ENCODE peak calls at places on chromosomes 3 and 15, in five cellular contexts. U, Y, B, O and X are unnamed samples.

GRCh38 chr3:53803124-53803815 is 42.9 kb downstream of the CHDH start:
- DNase-seq in U (no peak), Y (no peak), B (no peak), O (no peak), X (no peak)

GRCh38 chr15:63349621-63350020 is 32.0 kb downstream of the CA12 start:
- DNase-seq in U (no peak), Y (no peak), B (no peak), O (no peak), X (no peak)

GRCh38 chr3:189530822-189531221 is 100.4 kb upstream of the TP63 start:
- DNase-seq in U (no peak), Y (no peak), B (no peak), O (peak; percentile 20), X (no peak)

GRCh38 chr3:142417302-142417701 is 30.5 kb downstream of the XRN1 start:
- DNase-seq in U (no peak), Y (no peak), B (no peak), O (no peak), X (no peak)

GRCh38 chr3:196948442-196949365 is 6.4 kb upstream of the NCBP2 start:
- DNase-seq in U (no peak), Y (no peak), B (no peak), O (peak; percentile 15), X (no peak)

GRCh38 chr15:100910119-100910518 is 9.0 kb upstream of the LRRK1 start:
- DNase-seq in U (no peak), Y (no peak), B (no peak), O (no peak), X (no peak)

GRCh38 chr3:55795736-55796135 is 308.6 kb upstream of the WNT5A start:
- DNase-seq in U (no peak), Y (no peak), B (no peak), O (peak; percentile 1), X (no peak)

GRCh38 chr3:46500631-46501377 is 3.0 kb downstream of the RTP3 start:
- DNase-seq in U (no peak), Y (no peak), B (no peak), O (peak; percentile 87), X (no peak)

GRCh38 chr15:31497838-31498237 is 171.2 kb downstream of the KLF13 start:
- DNase-seq in U (no peak), Y (no peak), B (no peak), O (no peak), X (no peak)

GRCh38 chr15:38531509-38531908 is 33.1 kb downstream of the RASGRP1 start:
- DNase-seq in U (peak; percentile 24), Y (no peak), B (no peak), O (peak; percentile 64), X (no peak)

GRCh38 chr15:85837881-85838280 is 43.2 kb upstream of the KLHL25 start:
- DNase-seq in U (no peak), Y (no peak), B (no peak), O (no peak), X (no peak)

GRCh38 chr3:87792532-87793321 is 266.1 kb downstream of the CGGBP1 start:
- DNase-seq in U (no peak), Y (no peak), B (no peak), O (no peak), X (no peak)

GRCh38 chr15:41659855-41660234 is 360 bp upstream of the MGA start:
- DNase-seq in U (no peak), Y (no peak), B (peak; percentile 17), O (no peak), X (no peak)

GRCh38 chr3:146715176-146715575 is 110.0 kb upstream of the PLSCR5 start:
- DNase-seq in U (no peak), Y (no peak), B (no peak), O (peak; percentile 51), X (no peak)

GRCh38 chr3:141972394-141972793 is 96.0 kb downstream of the ATP1B3 start:
- DNase-seq in U (no peak), Y (no peak), B (no peak), O (peak; percentile 20), X (no peak)

GRCh38 chr15:91866371-91866905 is 12.9 kb downstream of the SLCO3A1 start:
- DNase-seq in U (no peak), Y (no peak), B (no peak), O (peak; percentile 11), X (no peak)

GRCh38 chr15:57213783-57214366 is 162.4 kb upstream of the CGNL1 start:
- DNase-seq in U (no peak), Y (no peak), B (no peak), O (peak; percentile 73), X (peak; percentile 8)
- TF ChIP-seq CTCF in U (peak; percentile 63), Y (peak; percentile 42), B (peak; percentile 72), O (peak; percentile 42), X (peak; percentile 62)

GRCh38 chr3:56919137-56919796 is 117.5 kb upstream of the ARHGEF3 start:
- DNase-seq in U (no peak), Y (no peak), B (no peak), O (no peak), X (no peak)

GRCh38 chr3:56921573-56922571 is 120.1 kb upstream of the ARHGEF3 start:
- DNase-seq in U (no peak), Y (peak; percentile 23), B (no peak), O (peak; percentile 70), X (no peak)

GRCh38 chr3:56926513-56927282 is 124.9 kb upstream of the ARHGEF3 start:
- DNase-seq in U (no peak), Y (no peak), B (no peak), O (peak; percentile 57), X (no peak)

GRCh38 chr3:56919797-56920195 is 118.0 kb upstream of the ARHGEF3 start:
- DNase-seq in U (no peak), Y (no peak), B (no peak), O (no peak), X (no peak)

DNA sequence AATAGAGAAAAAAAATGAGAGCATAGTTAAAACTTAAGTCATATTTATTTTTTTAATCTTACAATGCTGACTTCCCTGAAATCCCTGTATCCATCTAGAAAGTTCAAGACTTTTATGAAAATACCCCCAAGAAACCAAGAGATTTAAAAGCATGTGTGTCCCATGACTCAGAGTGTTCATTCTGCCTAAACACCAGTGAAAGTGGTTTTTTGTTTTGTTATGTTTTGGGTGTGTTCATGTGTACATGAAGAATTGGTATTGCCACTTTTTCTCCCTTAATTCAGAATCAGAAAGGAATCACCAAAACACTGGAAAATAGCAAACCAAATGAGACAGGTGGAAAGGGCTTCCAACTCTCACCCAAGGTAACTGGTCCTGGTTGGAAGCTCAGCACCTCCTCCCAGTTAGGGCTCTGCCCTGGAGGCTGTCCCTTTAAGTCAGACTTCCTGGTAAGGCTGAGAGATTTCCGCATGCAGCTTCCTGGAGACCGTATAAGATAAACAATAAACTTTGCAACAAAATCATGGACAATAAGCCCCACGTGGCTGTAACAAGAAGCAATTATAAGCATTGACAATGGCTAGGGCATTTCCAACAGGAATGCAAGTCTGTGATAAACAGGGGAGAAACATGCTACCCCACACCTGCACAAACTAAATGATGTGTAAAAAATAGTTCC is 121.9 kb upstream of the ARHGEF3 start:
- DNase-seq in U (no peak), Y (peak; percentile 65), B (no peak), O (peak; percentile 90), X (no peak)
- H3K4me3 ChIP-seq in U (no peak overlapping the region), Y (peak overlapping the region; percentile 11), B (no peak overlapping the region), O (no peak overlapping the region), X (no peak overlapping the region)

GRCh38 chr15:62021991-62022600 is 38.2 kb downstream of the VPS13C start:
- DNase-seq in U (no peak), Y (no peak), B (no peak), O (peak; percentile 16), X (no peak)

GRCh38 chr15:62020576-62021160 is 39.6 kb downstream of the VPS13C start:
- DNase-seq in U (no peak), Y (no peak), B (no peak), O (peak; percentile 4), X (no peak)
- TF ChIP-seq CTCF in U (no peak), Y (no peak), B (no peak), O (no peak), X (no peak)

GRCh38 chr15:37103475-37104071 is 3.2 kb upstream of the MEIS2 start:
- DNase-seq in U (no peak), Y (no peak), B (no peak), O (no peak), X (no peak)
- H3K4me3 ChIP-seq in U (peak overlapping the region; percentile 52), Y (no peak overlapping the region), B (peak overlapping the region; percentile 76), O (peak overlapping the region; percentile 86), X (no peak overlapping the region)

DNA sequence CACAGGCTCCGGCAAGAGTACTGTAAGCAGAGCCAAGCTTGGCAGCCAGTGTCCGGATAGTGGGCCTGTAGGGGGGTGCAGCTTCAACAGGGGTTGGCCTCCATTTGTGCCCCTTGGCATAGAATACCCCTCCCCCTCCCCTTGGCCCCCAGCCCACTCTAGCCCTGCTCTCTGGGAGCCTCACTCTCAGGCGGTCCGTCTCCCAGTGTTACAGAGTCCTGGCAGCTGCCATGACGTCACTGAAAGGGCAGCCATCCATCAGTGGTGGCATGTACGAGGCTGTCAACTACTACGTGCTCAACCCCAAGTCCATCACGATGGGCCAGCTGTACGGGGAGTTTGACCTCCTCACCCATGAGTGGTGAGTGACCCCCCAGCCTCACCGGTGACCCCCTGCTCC is 50.4 kb downstream of the DNAH1 start:
- DNase-seq in U (peak; percentile 61), Y (no peak), B (no peak), O (no peak), X (no peak)
- TF ChIP-seq CTCF in U (no peak), Y (no peak), B (no peak), O (no peak), X (no peak)

GRCh38 chr15:96273317-96274086 is 57.0 kb upstream of the NR2F2 start:
- DNase-seq in U (no peak), Y (no peak), B (no peak), O (peak; percentile 92), X (peak; percentile 88)
- H3K4me3 ChIP-seq in U (no peak overlapping the region), Y (no peak overlapping the region), B (no peak overlapping the region), O (no peak overlapping the region), X (no peak overlapping the region)

GRCh38 chr15:97078556-97078955 is 748.1 kb downstream of the NR2F2 start:
- DNase-seq in U (no peak), Y (no peak), B (no peak), O (no peak), X (no peak)
- TF ChIP-seq CTCF in U (no peak), Y (no peak), B (no peak), O (no peak), X (no peak)

GRCh38 chr15:52370010-52370409 is 74.4 kb upstream of the MYO5C start:
- DNase-seq in U (no peak), Y (no peak), B (no peak), O (no peak), X (no peak)
- H3K4me3 ChIP-seq in U (no peak overlapping the region), Y (no peak overlapping the region), B (no peak overlapping the region), O (no peak overlapping the region), X (no peak overlapping the region)